ENCODE peak calls at places on chromosomes 6 and 20, in ten cellular contexts. One of them, this sample, is unnamed. For H3K9me3, the result is how much of the 10 kb centered on the place peaks cover.

GRCh38 chr20:10466855-10467254 is 31.8 kb downstream of the SLX4IP start:
- DNase-seq in prostate gland: no peak
- DNase-seq in transverse colon: no peak
- DNase-seq in HepG2: no peak
- DNase-seq in stomach: no peak
- DNase-seq in HCT116: no peak
- DNase-seq in vagina: no peak
- DNase-seq in K562: no peak
- DNase-seq in upper lobe of left lung: no peak
- DNase-seq in sigmoid colon: no peak
- DNase-seq in this sample: no peak

GRCh38 chr6:67567842-67568241 is 1067.2 kb upstream of the ADGRB3 start:
- DNase-seq in K562: no peak
- DNase-seq in upper lobe of left lung: no peak
- DNase-seq in stomach: no peak
- DNase-seq in prostate gland: no peak
- DNase-seq in sigmoid colon: no peak
- DNase-seq in vagina: no peak
- DNase-seq in HCT116: no peak
- DNase-seq in HepG2: no peak
- DNase-seq in transverse colon: no peak
- DNase-seq in this sample: no peak

GRCh38 chr6:15090145-15090579 is 155.7 kb upstream of the JARID2 start:
- DNase-seq in stomach: no peak
- DNase-seq in prostate gland: peak
- DNase-seq in transverse colon: no peak
- DNase-seq in sigmoid colon: no peak
- DNase-seq in K562: no peak
- DNase-seq in vagina: no peak
- DNase-seq in upper lobe of left lung: peak
- DNase-seq in HepG2: no peak
- DNase-seq in HCT116: no peak
- DNase-seq in this sample: no peak

GRCh38 chr6:28220164-28221133 is 4.6 kb upstream of the ZSCAN9 start:
- DNase-seq in transverse colon: no peak
- DNase-seq in stomach: no peak
- DNase-seq in HepG2: no peak
- DNase-seq in HCT116: no peak
- DNase-seq in sigmoid colon: no peak
- DNase-seq in prostate gland: no peak
- DNase-seq in upper lobe of left lung: no peak
- DNase-seq in vagina: no peak
- DNase-seq in K562: no peak
- DNase-seq in this sample: no peak

GRCh38 chr6:75128881-75129570 is 76.8 kb downstream of the COL12A1 start:
- DNase-seq in sigmoid colon: no peak
- DNase-seq in HepG2: no peak
- DNase-seq in K562: no peak
- DNase-seq in transverse colon: no peak
- DNase-seq in HCT116: no peak
- DNase-seq in stomach: no peak
- DNase-seq in upper lobe of left lung: no peak
- DNase-seq in vagina: no peak
- DNase-seq in prostate gland: no peak
- DNase-seq in this sample: peak

GRCh38 chr20:4305091-4305490 is 289.7 kb upstream of the RNF24 start:
- DNase-seq in HepG2: no peak
- DNase-seq in HCT116: no peak
- DNase-seq in K562: no peak
- DNase-seq in stomach: no peak
- DNase-seq in upper lobe of left lung: no peak
- DNase-seq in prostate gland: no peak
- DNase-seq in sigmoid colon: no peak
- DNase-seq in transverse colon: no peak
- DNase-seq in vagina: no peak
- DNase-seq in this sample: no peak

GRCh38 chr6:27280064-27280539 is 32.0 kb downstream of the POM121L2 start:
- DNase-seq in upper lobe of left lung: no peak
- DNase-seq in HepG2: peak
- DNase-seq in HCT116: peak
- DNase-seq in vagina: no peak
- DNase-seq in K562: peak
- DNase-seq in prostate gland: no peak
- DNase-seq in sigmoid colon: no peak
- DNase-seq in stomach: no peak
- DNase-seq in transverse colon: no peak
- DNase-seq in this sample: no peak

GRCh38 chr6:20918868-20919267 is 384.6 kb downstream of the CDKAL1 start:
- DNase-seq in sigmoid colon: no peak
- DNase-seq in HCT116: no peak
- DNase-seq in K562: no peak
- DNase-seq in transverse colon: no peak
- DNase-seq in prostate gland: no peak
- DNase-seq in vagina: no peak
- DNase-seq in stomach: no peak
- DNase-seq in upper lobe of left lung: no peak
- DNase-seq in HepG2: no peak
- DNase-seq in this sample: no peak

GRCh38 chr6:37072526-37072925 is 67.1 kb downstream of the FGD2 start:
- DNase-seq in sigmoid colon: no peak
- DNase-seq in prostate gland: no peak
- DNase-seq in vagina: no peak
- DNase-seq in HepG2: no peak
- DNase-seq in stomach: no peak
- DNase-seq in HCT116: no peak
- DNase-seq in upper lobe of left lung: no peak
- DNase-seq in transverse colon: no peak
- DNase-seq in K562: no peak
- DNase-seq in this sample: no peak

GRCh38 chr6:33993653-33994052 is 152.2 kb downstream of the GRM4 start:
- DNase-seq in vagina: no peak
- DNase-seq in transverse colon: peak
- DNase-seq in upper lobe of left lung: no peak
- DNase-seq in HCT116: no peak
- DNase-seq in HepG2: no peak
- DNase-seq in sigmoid colon: no peak
- DNase-seq in stomach: no peak
- DNase-seq in K562: no peak
- DNase-seq in prostate gland: no peak
- DNase-seq in this sample: no peak

DNA sequence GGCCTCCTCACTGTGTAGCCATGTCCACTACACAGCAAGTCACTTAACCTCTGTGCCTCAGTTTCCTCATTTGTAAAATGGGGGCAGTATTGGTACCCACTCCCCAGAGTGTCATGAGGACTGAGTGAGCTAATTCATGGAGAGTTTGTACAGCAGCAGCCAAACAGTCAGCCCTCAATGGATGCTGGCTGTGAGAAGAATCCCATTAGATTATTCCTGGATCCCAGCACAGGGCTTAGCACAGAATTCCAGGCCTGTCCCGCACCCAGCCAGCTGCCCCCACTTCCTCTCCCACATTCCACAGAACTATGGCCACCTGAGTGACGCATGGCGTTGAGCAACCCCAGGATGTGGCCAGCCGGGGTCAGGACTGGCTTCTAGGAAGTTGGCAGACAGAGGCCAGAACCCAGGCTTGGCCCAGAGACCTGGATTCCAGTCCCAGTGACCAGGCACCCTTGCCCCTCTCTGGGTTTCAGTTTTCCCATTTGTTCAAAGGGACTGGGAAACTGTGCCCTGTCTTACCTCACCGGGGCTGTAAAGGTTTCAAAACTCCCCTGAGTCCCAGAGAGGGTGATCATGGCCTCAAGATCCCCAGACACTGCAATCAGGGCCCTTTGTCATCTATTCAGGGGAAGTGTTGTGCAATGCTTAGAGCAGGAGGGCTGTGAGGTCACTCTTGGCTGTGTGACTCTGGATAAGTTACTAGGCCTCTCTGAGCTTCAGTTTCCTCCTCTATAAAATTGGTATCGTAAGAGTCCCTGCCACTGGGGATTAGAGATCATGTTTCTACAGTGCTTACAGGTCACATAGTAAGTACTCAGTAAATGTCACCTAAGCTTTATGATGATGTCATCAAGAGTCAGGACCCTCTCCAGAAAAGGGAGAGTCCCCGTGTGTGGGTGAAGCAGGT is 3.0 kb upstream of the TGM2 start:
- DNase-seq in K562: no peak
- DNase-seq in prostate gland: no peak
- DNase-seq in upper lobe of left lung: peak
- DNase-seq in sigmoid colon: peak
- DNase-seq in HCT116: no peak
- DNase-seq in transverse colon: peak
- DNase-seq in HepG2: peak
- DNase-seq in stomach: peak
- DNase-seq in vagina: no peak
- DNase-seq in this sample: no peak
- TF ChIP-seq POLR2AphosphoS5 in K562: no peak
- TF ChIP-seq POLR2AphosphoS5 in prostate gland: no peak
- TF ChIP-seq POLR2AphosphoS5 in upper lobe of left lung: peak
- TF ChIP-seq POLR2AphosphoS5 in sigmoid colon: peak
- TF ChIP-seq POLR2AphosphoS5 in HCT116: no peak
- TF ChIP-seq POLR2AphosphoS5 in transverse colon: peak
- TF ChIP-seq POLR2AphosphoS5 in HepG2: no peak
- TF ChIP-seq POLR2AphosphoS5 in stomach: peak
- TF ChIP-seq POLR2AphosphoS5 in vagina: no peak
- TF ChIP-seq POLR2AphosphoS5 in this sample: no peak

GRCh38 chr20:15047561-15047960 is 710.1 kb upstream of the FLRT3 start:
- DNase-seq in transverse colon: no peak
- DNase-seq in K562: no peak
- DNase-seq in upper lobe of left lung: no peak
- DNase-seq in HepG2: no peak
- DNase-seq in HCT116: no peak
- DNase-seq in stomach: no peak
- DNase-seq in prostate gland: no peak
- DNase-seq in sigmoid colon: no peak
- DNase-seq in vagina: no peak
- DNase-seq in this sample: no peak
- H3K9me3 ChIP-seq in transverse colon: under half
- H3K9me3 ChIP-seq in K562: under half
- H3K9me3 ChIP-seq in upper lobe of left lung: under half
- H3K9me3 ChIP-seq in HepG2: under half
- H3K9me3 ChIP-seq in HCT116: under half
- H3K9me3 ChIP-seq in stomach: under half
- H3K9me3 ChIP-seq in prostate gland: under half
- H3K9me3 ChIP-seq in sigmoid colon: under half
- H3K9me3 ChIP-seq in vagina: under half
- H3K9me3 ChIP-seq in this sample: under half

GRCh38 chr6:111723412-111723970 is 117.8 kb upstream of the TRAF3IP2 start:
- DNase-seq in HepG2: no peak
- DNase-seq in upper lobe of left lung: no peak
- DNase-seq in stomach: no peak
- DNase-seq in vagina: no peak
- DNase-seq in sigmoid colon: no peak
- DNase-seq in prostate gland: no peak
- DNase-seq in HCT116: no peak
- DNase-seq in K562: no peak
- DNase-seq in transverse colon: no peak
- DNase-seq in this sample: no peak

GRCh38 chr6:111724505-111724904 is 118.8 kb upstream of the TRAF3IP2 start:
- DNase-seq in transverse colon: no peak
- DNase-seq in HCT116: no peak
- DNase-seq in upper lobe of left lung: no peak
- DNase-seq in vagina: no peak
- DNase-seq in sigmoid colon: no peak
- DNase-seq in K562: no peak
- DNase-seq in stomach: no peak
- DNase-seq in HepG2: no peak
- DNase-seq in prostate gland: no peak
- DNase-seq in this sample: no peak

GRCh38 chr6:111722220-111722731 is 116.6 kb upstream of the TRAF3IP2 start:
- DNase-seq in stomach: no peak
- DNase-seq in K562: no peak
- DNase-seq in HCT116: no peak
- DNase-seq in upper lobe of left lung: no peak
- DNase-seq in transverse colon: no peak
- DNase-seq in sigmoid colon: no peak
- DNase-seq in vagina: no peak
- DNase-seq in prostate gland: no peak
- DNase-seq in HepG2: no peak
- DNase-seq in this sample: peak

GRCh38 chr6:111725446-111726112 is 119.9 kb upstream of the TRAF3IP2 start:
- DNase-seq in stomach: no peak
- DNase-seq in upper lobe of left lung: no peak
- DNase-seq in vagina: no peak
- DNase-seq in K562: no peak
- DNase-seq in HCT116: no peak
- DNase-seq in prostate gland: no peak
- DNase-seq in HepG2: no peak
- DNase-seq in transverse colon: no peak
- DNase-seq in sigmoid colon: no peak
- DNase-seq in this sample: no peak

DNA sequence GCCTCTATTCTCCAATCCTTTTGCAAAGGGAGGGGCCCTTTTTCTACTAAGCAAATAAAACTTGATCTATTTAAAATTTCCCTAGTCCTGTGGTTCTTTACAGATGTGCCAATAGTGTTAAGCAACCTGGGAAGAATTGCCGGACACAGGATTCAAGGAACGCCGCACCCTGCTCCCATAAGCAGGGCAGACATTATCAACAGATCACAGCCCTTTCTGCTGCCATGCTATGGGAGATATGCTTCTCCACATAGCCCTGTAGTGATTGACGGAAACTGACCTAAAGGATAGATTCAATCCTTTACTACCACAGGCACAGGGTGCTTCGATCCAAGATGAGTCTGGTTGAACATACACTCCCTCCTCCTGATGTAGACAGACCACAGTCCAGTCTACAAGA is 118.4 kb upstream of the TRAF3IP2 start:
- DNase-seq in upper lobe of left lung: no peak
- DNase-seq in sigmoid colon: no peak
- DNase-seq in vagina: no peak
- DNase-seq in HepG2: no peak
- DNase-seq in transverse colon: no peak
- DNase-seq in stomach: no peak
- DNase-seq in prostate gland: no peak
- DNase-seq in K562: no peak
- DNase-seq in HCT116: no peak
- DNase-seq in this sample: no peak
- H3K4me3 ChIP-seq in upper lobe of left lung: no peak
- H3K4me3 ChIP-seq in sigmoid colon: no peak
- H3K4me3 ChIP-seq in vagina: no peak
- H3K4me3 ChIP-seq in HepG2: no peak
- H3K4me3 ChIP-seq in transverse colon: no peak
- H3K4me3 ChIP-seq in stomach: no peak
- H3K4me3 ChIP-seq in prostate gland: no peak
- H3K4me3 ChIP-seq in K562: no peak
- H3K4me3 ChIP-seq in HCT116: no peak
- H3K4me3 ChIP-seq in this sample: no peak

DNA sequence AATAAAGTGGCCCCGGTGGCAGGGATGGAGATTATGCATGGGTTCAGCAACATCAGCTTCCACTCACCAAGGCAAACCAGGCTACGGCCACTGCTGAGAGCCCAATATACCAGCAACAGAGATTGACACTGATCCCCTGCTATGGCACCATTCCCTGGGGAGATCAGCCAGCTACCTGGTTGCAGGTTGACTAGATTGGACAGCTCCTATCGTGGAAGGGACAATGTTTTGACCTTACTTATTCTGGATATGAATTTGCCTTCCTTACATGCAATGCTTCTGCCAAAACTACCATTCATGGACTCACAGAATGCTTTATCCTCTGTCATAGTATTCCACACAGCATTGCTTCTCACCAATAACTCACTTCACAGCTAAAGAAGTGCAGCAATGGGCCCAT is 174.8 kb upstream of the TNFAIP3 start:
- DNase-seq in HCT116: no peak
- DNase-seq in prostate gland: no peak
- DNase-seq in upper lobe of left lung: no peak
- DNase-seq in transverse colon: no peak
- DNase-seq in vagina: no peak
- DNase-seq in stomach: no peak
- DNase-seq in sigmoid colon: no peak
- DNase-seq in HepG2: no peak
- DNase-seq in K562: no peak
- DNase-seq in this sample: no peak
- TF ChIP-seq POLR2AphosphoS5 in HCT116: no peak
- TF ChIP-seq POLR2AphosphoS5 in prostate gland: no peak
- TF ChIP-seq POLR2AphosphoS5 in upper lobe of left lung: no peak
- TF ChIP-seq POLR2AphosphoS5 in transverse colon: no peak
- TF ChIP-seq POLR2AphosphoS5 in vagina: no peak
- TF ChIP-seq POLR2AphosphoS5 in stomach: no peak
- TF ChIP-seq POLR2AphosphoS5 in sigmoid colon: no peak
- TF ChIP-seq POLR2AphosphoS5 in HepG2: no peak
- TF ChIP-seq POLR2AphosphoS5 in K562: no peak
- TF ChIP-seq POLR2AphosphoS5 in this sample: no peak